ENCODE peak calls at places on chromosomes 16 and 17, in four cellular contexts. One of them, this sample, is unnamed.

GRCh38 chr17:12536472-12536871 is 129.2 kb upstream of the MYOCD start:
- DNase-seq in ovary: no peak
- DNase-seq in prostate gland: no peak
- DNase-seq in K562: no peak
- DNase-seq in this sample: no peak

GRCh38 chr16:3938843-3939624 is 58.5 kb upstream of the CREBBP start:
- DNase-seq in ovary: peak; percentile 78
- DNase-seq in K562: peak; percentile 57
- DNase-seq in prostate gland: no peak
- DNase-seq in this sample: no peak

GRCh38 chr17:28514571-28515002 is 8.4 kb downstream of the FOXN1 start:
- DNase-seq in K562: no peak
- DNase-seq in prostate gland: no peak
- DNase-seq in ovary: no peak
- DNase-seq in this sample: no peak

GRCh38 chr17:83053021-83053778 is 26.2 kb upstream of the METRNL start:
- DNase-seq in K562: peak; percentile 44
- DNase-seq in ovary: peak; percentile 50
- DNase-seq in prostate gland: no peak
- DNase-seq in this sample: no peak

GRCh38 chr16:83899272-83899897 is 470 bp downstream of the MLYCD start:
- DNase-seq in ovary: peak; percentile 65
- DNase-seq in K562: peak; percentile 70
- DNase-seq in prostate gland: no peak
- DNase-seq in this sample: peak; percentile 77

GRCh38 chr16:711548-712320 is 3.2 kb upstream of the METRN start:
- DNase-seq in prostate gland: peak; percentile 48
- DNase-seq in K562: peak; percentile 84
- DNase-seq in ovary: peak; percentile 79
- DNase-seq in this sample: peak; percentile 78

GRCh38 chr16:3953728-3954410 is 73.4 kb upstream of the CREBBP start:
- DNase-seq in K562: no peak
- DNase-seq in prostate gland: no peak
- DNase-seq in ovary: no peak
- DNase-seq in this sample: no peak

GRCh38 chr17:31327534-31328526 is 6.4 kb upstream of the EVI2A start:
- DNase-seq in prostate gland: no peak
- DNase-seq in ovary: no peak
- DNase-seq in K562: no peak
- DNase-seq in this sample: no peak

GRCh38 chr17:40319651-40320550 is 10.9 kb downstream of the RARA start:
- DNase-seq in ovary: peak; percentile 64
- DNase-seq in prostate gland: no peak
- DNase-seq in K562: no peak
- DNase-seq in this sample: no peak

GRCh38 chr17:81858967-81859905 is 1.1 kb downstream of the P4HB start:
- DNase-seq in ovary: no peak
- DNase-seq in prostate gland: no peak
- DNase-seq in K562: peak; percentile 46
- DNase-seq in this sample: no peak

GRCh38 chr17:82331345-82331939 is 2.1 kb downstream of the SECTM1 start:
- DNase-seq in ovary: no peak
- DNase-seq in prostate gland: no peak
- DNase-seq in K562: no peak
- DNase-seq in this sample: no peak

GRCh38 chr16:19118938-19119431 is 5.2 kb downstream of the ITPRIPL2 start:
- DNase-seq in prostate gland: no peak
- DNase-seq in ovary: peak; percentile 58
- DNase-seq in K562: peak; percentile 86
- DNase-seq in this sample: peak; percentile 69

GRCh38 chr17:5097101-5097834 is 14.4 kb downstream of the ZNF232 start:
- DNase-seq in K562: no peak
- DNase-seq in ovary: peak; percentile 73
- DNase-seq in prostate gland: peak; percentile 60
- DNase-seq in this sample: peak; percentile 78

GRCh38 chr17:32515677-32516383 is 29.0 kb downstream of the CDK5R1 start:
- DNase-seq in ovary: no peak
- DNase-seq in prostate gland: no peak
- DNase-seq in K562: no peak
- DNase-seq in this sample: no peak

GRCh38 chr16:86865866-86866675 is 287.7 kb downstream of the FOXL1 start:
- DNase-seq in prostate gland: no peak
- DNase-seq in ovary: no peak
- DNase-seq in K562: no peak
- DNase-seq in this sample: peak; percentile 94

GRCh38 chr16:53911506-53911905 is 207.6 kb downstream of the FTO start:
- DNase-seq in prostate gland: no peak
- DNase-seq in ovary: no peak
- DNase-seq in K562: no peak
- DNase-seq in this sample: no peak

GRCh38 chr17:42018339-42018738 is 1.1 kb upstream of the DNAJC7 start:
- DNase-seq in ovary: no peak
- DNase-seq in K562: peak; percentile 79
- DNase-seq in prostate gland: no peak
- DNase-seq in this sample: no peak

GRCh38 chr17:72976971-72977767 is 115.3 kb downstream of the SLC39A11 start:
- DNase-seq in K562: peak; percentile 60
- DNase-seq in prostate gland: no peak
- DNase-seq in ovary: peak; percentile 35
- DNase-seq in this sample: peak; percentile 57

GRCh38 chr17:79485399-79485985 is 125.4 kb downstream of the RBFOX3 start:
- DNase-seq in prostate gland: no peak
- DNase-seq in K562: no peak
- DNase-seq in ovary: no peak
- DNase-seq in this sample: no peak

GRCh38 chr16:2039286-2040030 is 8.2 kb downstream of the NTHL1 start:
- DNase-seq in ovary: peak; percentile 91
- DNase-seq in prostate gland: peak; percentile 86
- DNase-seq in K562: peak; percentile 36
- DNase-seq in this sample: peak; percentile 92

GRCh38 chr16:24568392-24568791 is 29.0 kb downstream of the RBBP6 start:
- DNase-seq in K562: no peak
- DNase-seq in prostate gland: no peak
- DNase-seq in ovary: no peak
- DNase-seq in this sample: no peak

GRCh38 chr17:68595496-68595895 is 5.7 kb downstream of the FAM20A start:
- DNase-seq in ovary: no peak
- DNase-seq in prostate gland: no peak
- DNase-seq in K562: no peak
- DNase-seq in this sample: no peak

GRCh38 chr17:68351395-68351794 is 60.1 kb downstream of the ARSG start:
- DNase-seq in K562: peak; percentile 30
- DNase-seq in ovary: no peak
- DNase-seq in prostate gland: no peak
- DNase-seq in this sample: no peak

GRCh38 chr16:2195316-2196161 is 866 bp downstream of the CASKIN1 start:
- DNase-seq in K562: no peak
- DNase-seq in prostate gland: no peak
- DNase-seq in ovary: no peak
- DNase-seq in this sample: no peak

GRCh38 chr16:71709231-71709781 is 15.2 kb downstream of the PHLPP2 start:
- DNase-seq in ovary: no peak
- DNase-seq in K562: no peak
- DNase-seq in prostate gland: no peak
- DNase-seq in this sample: no peak

GRCh38 chr17:35089846-35090193 is 26.3 kb upstream of the RFFL start:
- DNase-seq in prostate gland: no peak
- DNase-seq in ovary: peak; percentile 23
- DNase-seq in K562: peak; percentile 60
- DNase-seq in this sample: no peak

GRCh38 chr17:77610980-77611641 is 347.4 kb upstream of the TNRC6C start:
- DNase-seq in K562: no peak
- DNase-seq in prostate gland: no peak
- DNase-seq in ovary: no peak
- DNase-seq in this sample: no peak

GRCh38 chr17:17467720-17468119 is 9.1 kb upstream of the MED9 start:
- DNase-seq in ovary: no peak
- DNase-seq in K562: no peak
- DNase-seq in prostate gland: no peak
- DNase-seq in this sample: no peak
- H3K4me1 ChIP-seq in ovary: no peaks in the 10 kb centered on the region
- H3K4me1 ChIP-seq in K562: no peaks in the 10 kb centered on the region
- H3K4me1 ChIP-seq in prostate gland: no peaks in the 10 kb centered on the region
- H3K4me1 ChIP-seq in this sample: no peaks in the 10 kb centered on the region

DNA sequence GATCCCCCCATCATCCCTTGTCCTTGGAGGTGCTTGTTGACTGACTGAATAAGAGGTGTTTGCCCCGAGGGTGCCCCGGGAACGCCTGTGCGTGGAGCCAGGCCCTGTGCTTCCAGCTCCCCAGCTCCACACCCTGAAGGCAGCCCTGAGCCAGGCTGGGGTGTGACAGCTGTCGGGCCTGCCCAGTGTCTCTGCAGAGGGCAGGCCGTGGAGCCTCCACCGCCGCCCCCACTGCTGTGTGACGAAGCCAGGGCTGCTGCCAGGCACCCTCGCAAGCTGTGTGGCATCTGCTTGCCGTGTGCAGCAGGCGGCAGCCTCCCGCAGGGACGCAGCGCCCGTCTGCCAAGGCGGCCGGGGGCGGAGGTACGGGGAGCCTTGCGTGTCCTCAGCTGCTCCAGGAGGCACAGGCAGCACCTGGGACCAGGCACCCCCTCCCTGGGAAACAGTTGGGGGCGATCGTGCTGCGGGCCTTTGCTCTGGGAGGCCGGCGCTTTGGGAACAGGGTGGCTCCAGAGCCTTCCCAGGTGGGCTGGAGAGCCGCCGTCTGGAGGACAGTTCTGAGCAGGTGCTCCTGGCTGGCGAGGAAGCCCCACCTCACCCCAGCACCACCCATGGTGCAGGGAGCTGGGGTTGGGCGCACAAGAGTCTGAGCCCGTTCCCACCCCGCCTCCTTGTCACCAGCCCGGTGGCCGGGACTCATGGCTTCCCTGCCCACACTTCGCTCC is 26.6 kb downstream of the GSE1 start:
- DNase-seq in ovary: no peak
- DNase-seq in K562: no peak
- DNase-seq in prostate gland: peak; percentile 67
- DNase-seq in this sample: peak; percentile 89
- TF ChIP-seq POLR2A in ovary: no peak
- TF ChIP-seq POLR2A in K562: no peak
- TF ChIP-seq POLR2A in prostate gland: peak; percentile 41
- TF ChIP-seq POLR2A in this sample: no peak

DNA sequence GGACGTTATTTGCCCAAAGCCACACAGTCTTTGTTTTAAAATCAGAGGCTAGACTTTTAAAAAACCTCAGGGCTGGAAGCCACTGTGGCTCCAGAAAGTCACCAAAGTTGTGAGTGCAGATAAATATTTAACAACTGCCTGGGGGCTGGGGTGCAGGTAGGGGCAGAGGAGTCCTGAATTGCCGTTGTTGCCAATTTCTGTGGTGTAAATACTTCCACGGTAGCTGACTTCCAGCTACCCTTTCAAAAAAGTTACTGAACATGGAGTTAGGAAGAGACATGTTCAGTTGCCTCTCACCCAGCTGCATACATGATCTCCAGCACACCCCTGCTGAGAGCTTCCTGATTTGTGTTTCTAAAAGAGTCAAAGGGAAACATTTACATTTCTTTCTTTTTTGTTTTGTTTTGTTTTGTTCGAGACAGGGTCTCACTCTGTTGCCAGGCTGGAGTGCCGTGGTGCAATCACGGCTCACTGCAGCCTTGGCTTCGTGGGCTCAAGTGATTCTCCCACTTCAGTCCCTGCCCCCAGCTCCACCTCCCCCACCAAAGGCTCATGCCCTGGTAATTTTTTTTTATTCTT is 58.7 kb downstream of the PLXDC1 start:
- DNase-seq in K562: no peak
- DNase-seq in prostate gland: no peak
- DNase-seq in ovary: no peak
- DNase-seq in this sample: no peak
- H3K4me3 ChIP-seq in K562: no peak overlapping the region
- H3K4me3 ChIP-seq in prostate gland: no peak overlapping the region
- H3K4me3 ChIP-seq in ovary: no peak overlapping the region
- H3K4me3 ChIP-seq in this sample: no peak overlapping the region

GRCh38 chr17:70073326-70073725 is 1.7 kb upstream of the KCNJ16 start:
- DNase-seq in ovary: no peak
- DNase-seq in prostate gland: no peak
- DNase-seq in K562: no peak
- DNase-seq in this sample: no peak

GRCh38 chr17:70072900-70073299 is 2.1 kb upstream of the KCNJ16 start:
- DNase-seq in prostate gland: no peak
- DNase-seq in ovary: no peak
- DNase-seq in K562: no peak
- DNase-seq in this sample: no peak

GRCh38 chr17:70071620-70072019 is 3.4 kb upstream of the KCNJ16 start:
- DNase-seq in K562: no peak
- DNase-seq in ovary: no peak
- DNase-seq in prostate gland: no peak
- DNase-seq in this sample: no peak

GRCh38 chr17:70071127-70071526 is 3.9 kb upstream of the KCNJ16 start:
- DNase-seq in prostate gland: no peak
- DNase-seq in K562: no peak
- DNase-seq in ovary: no peak
- DNase-seq in this sample: no peak

DNA sequence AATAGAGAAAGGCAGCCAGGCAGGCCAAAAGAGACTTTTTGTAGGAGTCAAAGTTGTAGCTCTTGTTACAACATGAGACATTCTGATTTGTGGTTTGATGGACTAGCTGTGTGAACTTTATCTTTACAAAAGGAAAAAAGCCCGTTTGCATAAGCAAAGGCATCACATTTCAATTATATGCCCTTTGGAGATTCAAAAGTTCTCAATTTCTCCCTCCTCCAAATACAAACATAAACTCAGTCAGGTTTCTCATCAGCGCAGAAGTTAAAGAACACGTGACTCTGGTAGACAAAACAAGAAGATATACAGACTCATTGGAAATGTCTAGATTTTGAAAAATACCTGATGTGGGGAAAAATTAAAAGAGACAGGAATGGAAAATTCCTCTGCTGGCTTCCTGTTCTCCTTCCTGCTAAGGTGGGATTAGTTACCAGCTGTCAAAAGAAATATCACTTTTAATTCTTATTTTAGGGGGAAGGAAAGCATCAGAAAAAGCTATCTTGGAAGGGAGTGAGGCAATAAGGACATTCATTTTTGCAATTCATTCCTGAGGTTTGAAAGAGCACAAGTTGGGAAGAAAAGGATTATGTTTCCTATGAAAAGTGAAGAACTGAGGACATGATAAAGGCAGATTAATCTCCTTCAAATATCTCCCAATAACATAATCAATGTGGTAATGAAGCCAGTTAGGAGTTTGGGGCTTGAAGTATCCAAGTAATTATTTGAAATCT is 4.6 kb upstream of the KCNJ16 start:
- DNase-seq in K562: no peak
- DNase-seq in prostate gland: no peak
- DNase-seq in ovary: no peak
- DNase-seq in this sample: no peak
- H3K4me1 ChIP-seq in K562: no peaks in the 10 kb centered on the region
- H3K4me1 ChIP-seq in prostate gland: no peaks in the 10 kb centered on the region
- H3K4me1 ChIP-seq in ovary: peaks cover 4% of the 10 kb centered on the region
- H3K4me1 ChIP-seq in this sample: no peaks in the 10 kb centered on the region

GRCh38 chr17:75845058-75845711 is 981 bp upstream of the UNC13D start:
- DNase-seq in K562: peak; percentile 98
- DNase-seq in ovary: no peak
- DNase-seq in prostate gland: peak; percentile 92
- DNase-seq in this sample: peak; percentile 86
- TF ChIP-seq POLR2A in K562: peak; percentile 68
- TF ChIP-seq POLR2A in ovary: no peak
- TF ChIP-seq POLR2A in prostate gland: peak; percentile 37
- TF ChIP-seq POLR2A in this sample: no peak

This sample was measured in heart left ventricle.